ENCODE peak calls at places on chromosomes 3 and 15, in four cellular contexts. One of them, this sample, is unnamed.

GRCh38 chr15:46178138-46178537 is 543.3 kb downstream of the SQOR start:
- DNase-seq in keratinocyte: no peak
- DNase-seq in IMR-90: no peak
- DNase-seq in K562: no peak
- DNase-seq in this sample: no peak

GRCh38 chr3:186722457-186722856 is 5.3 kb downstream of the KNG1 start:
- DNase-seq in IMR-90: no peak
- DNase-seq in keratinocyte: no peak
- DNase-seq in K562: peak; percentile 24
- DNase-seq in this sample: no peak

GRCh38 chr3:175941352-175941751 is 1082.2 kb downstream of the NAALADL2 start:
- DNase-seq in IMR-90: no peak
- DNase-seq in keratinocyte: no peak
- DNase-seq in K562: peak; percentile 1
- DNase-seq in this sample: peak; percentile 11

GRCh38 chr3:157128771-157129671 is 30.9 kb downstream of the CCNL1 start:
- DNase-seq in K562: no peak
- DNase-seq in IMR-90: peak; percentile 30
- DNase-seq in keratinocyte: no peak
- DNase-seq in this sample: peak; percentile 27

GRCh38 chr3:52380023-52380422 is 63.9 kb downstream of the DNAH1 start:
- DNase-seq in keratinocyte: no peak
- DNase-seq in K562: peak; percentile 20
- DNase-seq in IMR-90: no peak
- DNase-seq in this sample: no peak

GRCh38 chr3:83224101-83224868 is 1462.8 kb upstream of the GBE1 start:
- DNase-seq in K562: no peak
- DNase-seq in keratinocyte: no peak
- DNase-seq in IMR-90: no peak
- DNase-seq in this sample: peak; percentile 92

GRCh38 chr3:123084192-123084591 is 17.4 kb downstream of the PDIA5 start:
- DNase-seq in K562: peak; percentile 43
- DNase-seq in keratinocyte: no peak
- DNase-seq in IMR-90: no peak
- DNase-seq in this sample: no peak

GRCh38 chr3:56858331-56858730 is 56.6 kb upstream of the ARHGEF3 start:
- DNase-seq in K562: no peak
- DNase-seq in IMR-90: no peak
- DNase-seq in keratinocyte: no peak
- DNase-seq in this sample: no peak

GRCh38 chr15:33789141-33789540 is 179.2 kb upstream of the CHRM5 start:
- DNase-seq in keratinocyte: no peak
- DNase-seq in IMR-90: peak; percentile 36
- DNase-seq in K562: no peak
- DNase-seq in this sample: no peak

GRCh38 chr15:64690578-64691296 is 84.7 kb downstream of the RBPMS2 start:
- DNase-seq in keratinocyte: no peak
- DNase-seq in IMR-90: no peak
- DNase-seq in K562: no peak
- DNase-seq in this sample: no peak

GRCh38 chr3:169907476-169907875 is 3.9 kb upstream of the SAMD7 start:
- DNase-seq in keratinocyte: no peak
- DNase-seq in K562: no peak
- DNase-seq in IMR-90: no peak
- DNase-seq in this sample: no peak

GRCh38 chr3:129567176-129567705 is 24.3 kb downstream of the H1-8 start:
- DNase-seq in keratinocyte: no peak
- DNase-seq in K562: no peak
- DNase-seq in IMR-90: no peak
- DNase-seq in this sample: no peak

GRCh38 chr15:62244762-62245161 is 79.7 kb upstream of the C2CD4B start:
- DNase-seq in IMR-90: no peak
- DNase-seq in K562: peak; percentile 12
- DNase-seq in keratinocyte: no peak
- DNase-seq in this sample: no peak

GRCh38 chr3:120566243-120566980 is 29.7 kb upstream of the NDUFB4 start:
- DNase-seq in keratinocyte: no peak
- DNase-seq in IMR-90: no peak
- DNase-seq in K562: no peak
- DNase-seq in this sample: no peak

GRCh38 chr3:181265750-181266333 is 276.3 kb upstream of the DNAJC19 start:
- DNase-seq in K562: no peak
- DNase-seq in keratinocyte: no peak
- DNase-seq in IMR-90: no peak
- DNase-seq in this sample: peak; percentile 6

DNA sequence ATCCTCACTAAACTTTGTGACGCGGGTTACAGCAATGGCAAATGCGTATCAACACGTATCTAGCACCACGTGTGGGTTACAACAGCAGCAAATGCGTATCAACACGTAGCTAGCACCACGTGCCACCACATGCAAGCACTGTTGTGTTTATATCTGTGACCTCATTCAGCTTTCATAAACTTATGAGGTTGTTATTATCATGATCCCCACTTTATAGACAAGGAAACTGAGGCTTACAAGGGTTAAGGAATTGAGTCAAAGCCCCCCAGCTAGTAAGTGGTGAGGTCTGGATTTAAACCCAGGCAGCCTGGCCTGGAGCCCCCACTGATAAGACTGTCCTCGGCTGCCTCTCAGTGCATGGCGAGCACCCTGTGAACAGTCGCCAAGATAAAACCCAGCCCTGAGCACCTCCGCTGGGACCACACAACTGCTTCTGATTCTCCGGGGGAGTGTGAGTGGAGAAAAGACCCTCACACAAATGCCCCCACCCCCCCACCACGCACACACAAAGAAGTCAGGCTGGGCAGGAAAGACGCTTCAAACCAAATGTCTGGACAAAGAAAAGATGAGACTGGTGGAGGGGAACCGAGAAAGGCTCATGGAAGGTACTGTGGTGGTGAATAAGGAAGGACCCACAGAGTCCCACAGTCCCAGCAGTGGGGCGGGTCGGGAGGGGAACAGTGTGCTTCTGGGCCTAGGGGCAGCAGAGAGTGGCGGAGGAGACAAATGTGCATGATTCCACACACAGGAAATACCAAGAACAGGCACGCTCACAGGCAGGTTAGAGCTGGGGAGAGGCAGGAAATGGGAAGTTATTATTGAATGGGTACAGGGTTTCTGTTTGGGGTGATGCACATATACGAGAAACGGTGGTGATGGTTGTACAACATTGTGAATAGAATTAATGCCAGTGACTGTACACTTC is 173.4 kb downstream of the XXYLT1 start:
- DNase-seq in K562: no peak
- DNase-seq in keratinocyte: peak; percentile 45
- DNase-seq in IMR-90: peak; percentile 19
- DNase-seq in this sample: peak; percentile 31
- H3K9me1 ChIP-seq in K562: no peaks in the 10 kb centered on the region
- H3K9me1 ChIP-seq in keratinocyte: no peaks in the 10 kb centered on the region
- H3K9me1 ChIP-seq in IMR-90: peaks cover 24% of the 10 kb centered on the region
- H3K9me1 ChIP-seq in this sample: no peaks in the 10 kb centered on the region

DNA sequence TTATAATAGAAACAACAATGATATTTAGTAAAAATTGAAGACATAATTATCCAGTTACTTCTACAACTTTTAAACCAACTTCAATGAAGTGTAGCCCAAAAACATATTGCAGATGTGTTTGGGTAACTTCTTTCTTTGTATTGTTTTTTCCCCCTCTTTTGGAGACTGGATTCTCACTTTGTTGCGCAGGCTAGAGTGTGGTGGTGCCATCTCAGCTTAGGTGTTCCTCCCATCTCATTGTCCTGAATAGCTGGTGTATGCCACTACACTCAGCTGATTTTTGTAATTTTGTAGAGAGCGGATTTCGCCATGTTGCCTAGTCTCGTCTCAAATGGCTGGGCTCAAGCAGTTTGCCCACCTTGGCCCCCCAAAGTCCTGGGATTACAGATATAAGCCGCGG is 148.1 kb downstream of the FNDC3B start:
- DNase-seq in K562: no peak
- DNase-seq in keratinocyte: no peak
- DNase-seq in IMR-90: no peak
- DNase-seq in this sample: no peak
- H3K9me1 ChIP-seq in K562: no peaks in the 10 kb centered on the region
- H3K9me1 ChIP-seq in keratinocyte: peaks cover 2% of the 10 kb centered on the region
- H3K9me1 ChIP-seq in IMR-90: peaks cover 10% of the 10 kb centered on the region
- H3K9me1 ChIP-seq in this sample: no peaks in the 10 kb centered on the region

GRCh38 chr3:135753506-135753905 is 212.0 kb upstream of the PPP2R3A start:
- DNase-seq in IMR-90: no peak
- DNase-seq in K562: no peak
- DNase-seq in keratinocyte: no peak
- DNase-seq in this sample: no peak

GRCh38 chr3:135751991-135752390 is 213.5 kb upstream of the PPP2R3A start:
- DNase-seq in IMR-90: no peak
- DNase-seq in keratinocyte: no peak
- DNase-seq in K562: no peak
- DNase-seq in this sample: no peak

GRCh38 chr3:135756016-135756695 is 209.4 kb upstream of the PPP2R3A start:
- DNase-seq in IMR-90: no peak
- DNase-seq in K562: no peak
- DNase-seq in keratinocyte: no peak
- DNase-seq in this sample: no peak

GRCh38 chr3:135757421-135757820 is 208.1 kb upstream of the PPP2R3A start:
- DNase-seq in K562: no peak
- DNase-seq in keratinocyte: no peak
- DNase-seq in IMR-90: no peak
- DNase-seq in this sample: no peak

GRCh38 chr3:135752851-135753250 is 212.7 kb upstream of the PPP2R3A start:
- DNase-seq in K562: no peak
- DNase-seq in IMR-90: no peak
- DNase-seq in keratinocyte: no peak
- DNase-seq in this sample: no peak
- H3K9me1 ChIP-seq in K562: no peaks in the 10 kb centered on the region
- H3K9me1 ChIP-seq in IMR-90: no peaks in the 10 kb centered on the region
- H3K9me1 ChIP-seq in keratinocyte: no peaks in the 10 kb centered on the region
- H3K9me1 ChIP-seq in this sample: no peaks in the 10 kb centered on the region

DNA sequence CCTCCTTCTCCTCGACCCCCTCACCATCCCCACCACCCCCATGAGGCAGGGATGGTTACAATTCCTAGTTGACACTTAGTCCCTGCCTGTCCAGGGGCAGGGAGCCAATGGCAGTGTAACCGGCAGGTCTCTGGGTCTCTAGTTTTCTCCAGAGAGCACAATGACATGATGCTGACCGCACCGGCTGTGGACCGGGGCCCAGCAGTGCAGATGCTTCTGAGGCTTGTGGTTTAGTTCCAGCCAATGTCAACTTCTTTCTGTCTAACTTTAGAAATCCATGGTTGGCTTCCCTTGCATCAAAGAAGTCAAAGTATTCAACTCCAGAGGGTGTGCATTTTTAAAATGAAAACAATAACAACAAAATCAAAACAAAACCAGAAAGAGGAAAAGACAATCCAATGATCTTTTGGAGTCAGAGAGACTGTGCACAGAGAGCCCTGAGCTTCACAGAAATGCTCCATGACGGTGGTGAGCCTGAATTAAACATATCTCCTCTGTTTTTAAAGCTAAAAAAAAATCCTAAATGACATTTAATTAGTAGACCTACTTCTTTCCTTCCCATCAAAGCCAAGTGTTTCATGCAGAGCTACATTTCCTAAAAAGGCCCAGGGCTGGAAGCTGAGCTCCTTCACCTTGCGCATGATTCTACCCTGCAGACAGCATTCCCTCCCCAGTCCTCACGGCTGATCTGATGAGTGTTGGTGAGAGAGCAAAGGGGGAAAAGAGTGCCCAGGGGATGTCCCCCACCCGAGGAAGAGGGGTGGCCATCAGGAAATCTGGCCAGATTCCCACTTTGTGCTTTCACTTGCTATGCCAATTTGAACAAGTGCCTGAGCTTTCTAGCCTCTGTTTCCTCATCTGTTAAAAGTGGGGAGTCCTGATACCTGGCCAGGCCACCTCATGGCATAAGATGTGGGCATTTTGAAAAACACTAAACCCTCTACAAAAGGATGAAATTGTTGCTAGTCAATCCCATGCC is 230.7 kb upstream of the TLE3 start:
- DNase-seq in IMR-90: peak; percentile 48
- DNase-seq in keratinocyte: no peak
- DNase-seq in K562: no peak
- DNase-seq in this sample: no peak
- H3K9me1 ChIP-seq in IMR-90: no peaks in the 10 kb centered on the region
- H3K9me1 ChIP-seq in keratinocyte: no peaks in the 10 kb centered on the region
- H3K9me1 ChIP-seq in K562: no peaks in the 10 kb centered on the region
- H3K9me1 ChIP-seq in this sample: no peaks in the 10 kb centered on the region

DNA sequence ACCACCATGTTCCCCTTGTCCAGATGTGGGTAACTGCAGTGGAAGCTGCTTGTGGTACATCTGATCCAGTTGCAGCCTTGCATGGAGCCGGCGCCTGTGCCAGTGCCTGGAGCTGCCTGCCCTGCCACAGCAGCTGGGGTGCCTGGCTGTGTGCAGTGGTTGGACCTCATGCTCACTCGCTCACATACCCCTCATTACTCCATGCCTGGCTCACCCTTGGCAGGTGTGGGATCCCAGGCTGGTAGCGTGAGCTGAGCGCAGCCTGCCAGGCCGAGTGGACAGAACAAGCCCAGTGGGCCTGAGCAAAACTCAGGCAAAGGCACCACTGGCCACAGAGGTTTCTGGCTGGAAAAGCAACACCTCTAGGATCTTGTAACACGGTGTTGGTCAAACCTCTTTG is 35.7 kb downstream of the ROPN1B start:
- DNase-seq in K562: no peak
- DNase-seq in IMR-90: no peak
- DNase-seq in keratinocyte: no peak
- DNase-seq in this sample: no peak
- H3K9me1 ChIP-seq in K562: no peaks in the 10 kb centered on the region
- H3K9me1 ChIP-seq in IMR-90: peaks cover 11% of the 10 kb centered on the region
- H3K9me1 ChIP-seq in keratinocyte: no peaks in the 10 kb centered on the region
- H3K9me1 ChIP-seq in this sample: no peaks in the 10 kb centered on the region

This sample was measured in endothelial cell of umbilical vein.